ENCODE peak calls at places on chromosomes 4 and X, in eight cellular contexts. T is GM03348; U is stimulated activated CD8-positive, alpha-beta memory T cell treated with anti-CD3 and anti-CD28 coated beads, Interleukin-15, amount 100 ng/mL, for 24 hours; Z is NCI-H2227 treated with DMSO at 0.1 percent for 48 hours; I is HEK293T; Q is effector CD8-positive, alpha-beta T cell; K is brain microvascular endothelial cell; H is renal cortical epithelial cell. R is an unnamed sample.

GRCh38 chrX:10769696-10770619 is 149.6 kb upstream of the MID1 start:
- DNase-seq in I (no peak), Q (no peak), Z (peak), T (peak), H (peak), K (peak), U (no peak), R (no peak)

GRCh38 chr4:182698212-182698611 is 219.0 kb downstream of the DCTD start:
- DNase-seq in I (no peak), H (no peak), Q (no peak), T (no peak), Z (no peak), K (no peak), U (no peak), R (no peak)

GRCh38 chrX:110021180-110022022 is 18.5 kb downstream of the TMEM164 start:
- DNase-seq in I (no peak), Q (no peak), U (no peak), H (peak), K (peak), T (peak), Z (no peak), R (no peak)

GRCh38 chrX:42530027-42530426 is 247.9 kb downstream of the PPP1R2C start:
- DNase-seq in U (no peak), Z (no peak), Q (no peak), H (peak), T (peak), K (peak), I (no peak), R (no peak)

GRCh38 chr4:186190456-186191265 is 706 bp upstream of the CYP4V2 start:
- DNase-seq in Z (peak), K (no peak), Q (peak), I (peak), U (peak), T (peak), H (peak), R (peak)

GRCh38 chrX:30521440-30522182 is 56.0 kb downstream of the TASL start:
- DNase-seq in K (peak), Q (no peak), Z (no peak), T (peak), U (no peak), I (no peak), H (no peak), R (no peak)

GRCh38 chr4:99300934-99301333 is 10.1 kb upstream of the ADH1A start:
- DNase-seq in Q (no peak), T (peak), H (peak), Z (no peak), U (no peak), K (peak), I (no peak), R (no peak)

GRCh38 chr4:39786838-39787237 is 88.9 kb downstream of the UBE2K start:
- DNase-seq in U (no peak), T (no peak), K (no peak), H (no peak), I (no peak), Q (no peak), Z (no peak), R (no peak)

GRCh38 chr4:38663801-38664703 is at the start of gene KLF3:
- DNase-seq in T (peak), U (peak), Q (peak), I (peak), H (peak), K (peak), Z (peak), R (no peak)

GRCh38 chr4:15400911-15401671 is 26.7 kb upstream of the C1QTNF7 start:
- DNase-seq in H (peak), T (peak), Z (no peak), K (peak), Q (no peak), U (no peak), I (no peak), R (no peak)

GRCh38 chrX:152450076-152450475 is 1.0 kb downstream of the GABRA3 start:
- DNase-seq in Q (no peak), Z (no peak), K (no peak), H (no peak), I (no peak), T (no peak), U (no peak), R (no peak)